ENCODE peak calls at places on chromosomes 11 and 22, in ten cellular contexts. Q is HepG2; K is stimulated activated naive CD8-positive, alpha-beta T cell treated with anti-CD3 and anti-CD28 coated beads, Interleukin-15, Interleukin-2, amounts not matched to agents 100 U/mL and 50 U/mL, for 24 hours; T is HCT116; N is left ventricle myocardium superior; D is RWPE2; Z is Panc1; O is GM23338; B is natural killer cell; Y is gastroesophageal sphincter. V is an unnamed sample.

GRCh38 chr11:34252015-34252414 is 105.8 kb downstream of the ABTB2 start:
- ATAC-seq in N (no peak), Z (peak), B (no peak), Y (peak), D (no peak), Q (no peak), T (no peak), K (no peak), O (no peak), V (no peak)

GRCh38 chr11:125128450-125128849 is 17.0 kb upstream of the TMEM218 start:
- ATAC-seq in B (no peak), K (no peak), T (no peak), Q (no peak), N (no peak), D (peak), Y (no peak), Z (no peak), O (no peak), V (no peak)

GRCh38 chr11:57786436-57786835 is 24.8 kb downstream of the CTNND1 start:
- ATAC-seq in Z (no peak), Q (no peak), B (no peak), T (no peak), Y (no peak), D (no peak), O (no peak), N (no peak), K (no peak), V (no peak)

GRCh38 chr11:104522123-104522522 is 358.2 kb upstream of the PDGFD start:
- ATAC-seq in K (no peak), N (no peak), Q (no peak), O (no peak), Z (no peak), B (no peak), Y (no peak), T (no peak), D (no peak), V (no peak)

GRCh38 chr11:115291391-115291744 is 212.8 kb downstream of the CADM1 start:
- ATAC-seq in O (no peak), T (no peak), D (no peak), Q (no peak), N (peak), Z (no peak), K (no peak), Y (no peak), B (no peak), V (no peak)

GRCh38 chr22:20469110-20469855 is 26.3 kb downstream of the KLHL22 start:
- ATAC-seq in K (peak), T (no peak), Q (no peak), Y (no peak), O (no peak), B (no peak), D (no peak), N (no peak), Z (no peak), V (no peak)

GRCh38 chr22:50089231-50090140 is at the start of gene MOV10L1:
- ATAC-seq in N (no peak), T (no peak), K (no peak), D (no peak), Q (no peak), O (peak), B (peak), Y (no peak), Z (no peak), V (no peak)

GRCh38 chr11:87219266-87219665 is 181.5 kb downstream of the TMEM135 start:
- ATAC-seq in K (no peak), Y (no peak), N (no peak), Z (no peak), T (no peak), O (peak), D (no peak), Q (no peak), B (peak), V (no peak)

GRCh38 chr11:131859811-131860210 is 489.4 kb downstream of the NTM start:
- ATAC-seq in Z (no peak), B (no peak), T (no peak), K (no peak), N (no peak), Q (no peak), Y (no peak), O (no peak), D (no peak), V (no peak)

GRCh38 chr11:123302751-123303195 is 107.7 kb upstream of the CLMP start:
- ATAC-seq in Y (no peak), D (no peak), K (peak), Z (no peak), N (no peak), T (no peak), O (no peak), Q (no peak), B (no peak), V (peak)

GRCh38 chr11:59845399-59845798 is at the start of gene CBLIF:
- ATAC-seq in D (no peak), Q (no peak), Z (no peak), T (no peak), Y (no peak), O (no peak), N (no peak), B (no peak), K (no peak), V (no peak)

GRCh38 chr22:18994056-18994455 is 58.0 kb upstream of the PRODH start:
- ATAC-seq in O (no peak), B (no peak), Y (no peak), Q (no peak), T (no peak), K (no peak), D (no peak), N (no peak), Z (no peak), V (no peak)

GRCh38 chr11:674406-674805 is 20.6 kb downstream of the DEAF1 start:
- ATAC-seq in N (no peak), T (no peak), Z (no peak), D (no peak), O (no peak), Q (no peak), Y (no peak), K (no peak), B (no peak), V (no peak)

GRCh38 chr22:38412435-38413084 is 42.4 kb downstream of the KCNJ4 start:
- ATAC-seq in T (peak), N (peak), K (peak), D (no peak), B (peak), O (peak), Z (peak), Q (peak), Y (peak), V (no peak)

GRCh38 chr11:119134389-119134978 is 13.1 kb downstream of the HINFP start:
- ATAC-seq in B (no peak), T (peak), Y (no peak), Q (peak), K (peak), D (peak), N (peak), Z (peak), O (peak), V (no peak)

GRCh38 chr11:17475666-17476316 is 854 bp downstream of the ABCC8 start:
- ATAC-seq in K (no peak), Q (no peak), T (no peak), N (peak), B (no peak), O (peak), D (no peak), Y (no peak), Z (peak), V (no peak)

GRCh38 chr22:25484498-25484897 is 80.0 kb upstream of the GRK3 start:
- ATAC-seq in T (no peak), Z (no peak), B (no peak), D (no peak), O (no peak), Q (no peak), N (no peak), Y (no peak), K (peak), V (no peak)

GRCh38 chr11:110432713-110433392 is 3.1 kb downstream of the FDX1 start:
- ATAC-seq in K (no peak), B (no peak), N (no peak), T (no peak), O (no peak), Q (no peak), Y (no peak), Z (no peak), D (no peak), V (no peak)

GRCh38 chr11:117356126-117356761 is 28.6 kb downstream of the CEP164 start:
- ATAC-seq in Q (peak), T (peak), B (no peak), K (no peak), Y (no peak), D (no peak), Z (no peak), O (no peak), N (no peak), V (no peak)

GRCh38 chr11:8871283-8871775 is 39.7 kb upstream of the AKIP1 start:
- ATAC-seq in T (peak), Y (peak), Q (peak), D (peak), O (peak), Z (peak), B (no peak), N (peak), K (no peak), V (no peak)

GRCh38 chr22:18022851-18023250 is 1.5 kb downstream of the MICAL3 start:
- ATAC-seq in O (no peak), D (no peak), K (no peak), Y (no peak), Q (no peak), N (peak), Z (no peak), T (no peak), B (no peak), V (no peak)

GRCh38 chr11:19040051-19040450 is 20.5 kb downstream of the MRGPRX2 start:
- ATAC-seq in O (no peak), K (no peak), B (no peak), Z (no peak), T (no peak), Y (no peak), Q (no peak), D (no peak), N (no peak), V (no peak)

GRCh38 chr11:67055812-67056211 is 835 bp upstream of the RHOD start:
- ATAC-seq in O (no peak), Z (no peak), T (peak), K (no peak), Q (peak), N (peak), B (no peak), Y (no peak), D (peak), V (no peak)

GRCh38 chr11:107665016-107665415 is 46.8 kb downstream of the SLN start:
- ATAC-seq in Y (no peak), Z (no peak), B (no peak), O (no peak), N (no peak), K (no peak), Q (no peak), D (no peak), T (no peak), V (no peak)

GRCh38 chr11:102229510-102230119 is 87.7 kb upstream of the BIRC3 start:
- ATAC-seq in K (no peak), N (no peak), D (no peak), Q (peak), O (no peak), B (no peak), T (no peak), Z (peak), Y (no peak), V (no peak)

GRCh38 chr22:28051787-28052356 is 132.8 kb upstream of the PITPNB start:
- ATAC-seq in Z (no peak), O (peak), Y (no peak), K (no peak), B (no peak), N (peak), Q (peak), T (peak), D (peak), V (no peak)

GRCh38 chr11:58530236-58530635 is 22.3 kb upstream of the OR5B21 start:
- ATAC-seq in B (no peak), K (no peak), D (no peak), Q (no peak), Y (no peak), Z (no peak), T (no peak), O (no peak), N (no peak), V (peak)

GRCh38 chr11:65485820-65486219 is 13.0 kb upstream of the MALAT1 start:
- ATAC-seq in T (no peak), Y (no peak), Z (no peak), Q (no peak), B (no peak), D (no peak), K (no peak), N (no peak), O (no peak), V (no peak)

GRCh38 chr11:113908107-113908506 is 3.5 kb downstream of the HTR3B start:
- ATAC-seq in Y (no peak), K (no peak), O (no peak), D (no peak), B (no peak), Q (no peak), T (no peak), Z (no peak), N (no peak), V (no peak)

GRCh38 chr22:39444937-39445465 is 11.8 kb upstream of the MGAT3 start:
- ATAC-seq in B (no peak), D (no peak), K (no peak), N (no peak), Y (no peak), T (no peak), Z (peak), O (no peak), Q (no peak), V (no peak)

GRCh38 chr11:66124564-66124963 is 54.5 kb downstream of the PACS1 start:
- ATAC-seq in B (no peak), Y (no peak), Z (peak), K (peak), N (no peak), O (no peak), T (no peak), D (peak), Q (no peak), V (no peak)

GRCh38 chr11:103659743-103660142 is 376.7 kb upstream of the DDI1 start:
- ATAC-seq in Q (no peak), O (no peak), Y (no peak), T (no peak), B (no peak), Z (no peak), N (no peak), K (no peak), D (no peak), V (no peak)

GRCh38 chr11:10042699-10043098 is 251.3 kb downstream of the SBF2 start:
- ATAC-seq in Z (no peak), K (no peak), N (no peak), D (no peak), T (no peak), Q (no peak), O (no peak), Y (no peak), B (no peak), V (no peak)

GRCh38 chr22:30474121-30474520 is 2.3 kb upstream of the SEC14L3 start:
- ATAC-seq in Y (no peak), B (no peak), Q (no peak), D (no peak), K (no peak), T (no peak), Z (no peak), O (no peak), N (no peak), V (no peak)